ENCODE peak calls at places on chromosomes 1 and 21, in four cellular contexts. O, Z, G and P are unnamed samples. For H3K27me3, the result is how much of the 10 kb centered on the place peaks cover.

GRCh38 chr21:44933199-44933937 is 6.5 kb upstream of the SLX9 start:
- DNase-seq in O (no peak), Z (peak), G (no peak), P (no peak)

GRCh38 chr21:36082140-36082742 is 12.4 kb downstream of the CBR1 start:
- DNase-seq in O (no peak), Z (no peak), G (peak), P (no peak)

GRCh38 chr1:162954824-162955223 is 93.8 kb upstream of the CCDC190 start:
- DNase-seq in O (no peak), Z (no peak), G (peak), P (no peak)

GRCh38 chr1:231695439-231696255 is 69.1 kb downstream of the DISC1 start:
- DNase-seq in O (no peak), Z (no peak), G (peak), P (no peak)

GRCh38 chr1:24175033-24175755 is 11.9 kb downstream of the IFNLR1 start:
- DNase-seq in O (no peak), Z (no peak), G (no peak), P (no peak)

GRCh38 chr1:26996024-26996423 is 2.5 kb downstream of the TRNP1 start:
- DNase-seq in O (no peak), Z (no peak), G (peak), P (no peak)

GRCh38 chr1:108570128-108570527 is 10.2 kb downstream of the EEIG2 start:
- DNase-seq in O (no peak), Z (no peak), G (no peak), P (no peak)

GRCh38 chr1:28104866-28105467 is 16.6 kb upstream of the EYA3 start:
- DNase-seq in O (no peak), Z (no peak), G (peak), P (no peak)

GRCh38 chr1:85374160-85374559 is 90.8 kb downstream of the DDAH1 start:
- DNase-seq in O (no peak), Z (no peak), G (peak), P (peak)

GRCh38 chr1:44775930-44776748 is 799 bp downstream of the RPS8 start:
- DNase-seq in O (peak), Z (peak), G (peak), P (no peak)

GRCh38 chr1:36446780-36447179 is 3.5 kb downstream of the OSCP1 start:
- DNase-seq in O (no peak), Z (no peak), G (no peak), P (no peak)

GRCh38 chr1:43238104-43238503 is 31.7 kb upstream of the TMEM125 start:
- DNase-seq in O (no peak), Z (no peak), G (peak), P (peak)

GRCh38 chr1:221697924-221698425 is 43.9 kb downstream of the DUSP10 start:
- DNase-seq in O (no peak), Z (no peak), G (peak), P (no peak)

GRCh38 chr1:160167580-160167979 is 16.2 kb downstream of the ATP1A4 start:
- DNase-seq in O (no peak), Z (no peak), G (no peak), P (no peak)

GRCh38 chr1:198933506-198933905 is 294.7 kb downstream of the PTPRC start:
- DNase-seq in O (no peak), Z (no peak), G (no peak), P (no peak)

GRCh38 chr1:155950829-155951228 is 9.4 kb downstream of the RXFP4 start:
- DNase-seq in O (no peak), Z (peak), G (no peak), P (no peak)

GRCh38 chr21:45224189-45224938 is 63.3 kb downstream of the POFUT2 start:
- DNase-seq in O (peak), Z (peak), G (peak), P (no peak)

GRCh38 chr1:71908871-71909390 is 373.4 kb downstream of the NEGR1 start:
- DNase-seq in O (no peak), Z (no peak), G (no peak), P (no peak)

GRCh38 chr1:78540056-78540455 is 49.3 kb downstream of the PTGFR start:
- DNase-seq in O (no peak), Z (no peak), G (no peak), P (peak)

GRCh38 chr21:33848252-33848953 is 67.2 kb downstream of the ATP5PO start:
- DNase-seq in O (no peak), Z (no peak), G (no peak), P (no peak)

GRCh38 chr1:2278591-2279209 is 50.6 kb downstream of the SKI start:
- DNase-seq in O (no peak), Z (no peak), G (no peak), P (no peak)

GRCh38 chr1:44354268-44354839 is 703 bp downstream of the ERI3 start:
- DNase-seq in O (no peak), Z (no peak), G (peak), P (no peak)

GRCh38 chr1:172970186-172970585 is 80.6 kb downstream of the TNFSF18 start:
- DNase-seq in O (no peak), Z (no peak), G (no peak), P (no peak)

GRCh38 chr21:41758550-41758949 is 8.3 kb downstream of the RIPK4 start:
- DNase-seq in O (no peak), Z (peak), G (no peak), P (no peak)

GRCh38 chr21:45573452-45574035 is 31.3 kb upstream of the SLC19A1 start:
- DNase-seq in O (no peak), Z (peak), G (no peak), P (no peak)

GRCh38 chr1:159920651-159921050 is 4.7 kb downstream of the TAGLN2 start:
- DNase-seq in O (no peak), Z (no peak), G (no peak), P (no peak)

GRCh38 chr1:42971848-42972291 is 13.2 kb upstream of the SLC2A1 start:
- DNase-seq in O (no peak), Z (no peak), G (peak), P (peak)

GRCh38 chr1:220347654-220348175 is 75.5 kb upstream of the RAB3GAP2 start:
- DNase-seq in O (no peak), Z (no peak), G (no peak), P (no peak)

GRCh38 chr1:38786040-38786436 is 73.5 kb downstream of the RRAGC start:
- DNase-seq in O (no peak), Z (no peak), G (no peak), P (no peak)

DNA sequence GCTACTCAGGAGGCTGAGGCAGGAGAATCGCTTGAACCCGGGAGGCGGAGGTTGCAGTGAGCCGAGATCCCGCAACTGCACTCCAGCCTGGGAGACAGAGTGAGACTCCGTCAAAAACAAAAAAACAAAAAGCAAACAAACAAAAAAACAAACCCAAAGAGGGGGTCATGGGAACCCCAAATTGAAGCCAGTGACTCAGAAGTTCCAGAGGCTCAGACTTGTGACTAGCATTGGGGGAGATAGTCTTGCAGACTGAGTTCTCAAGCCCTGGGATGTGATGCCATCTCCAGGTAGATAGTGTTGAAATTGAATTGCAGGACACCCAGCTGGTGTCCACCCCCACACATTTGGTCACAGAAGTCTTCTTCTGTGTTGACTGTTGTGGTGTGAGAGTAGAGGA is 24.9 kb upstream of the ENO1 start:
- DNase-seq in O (no peak), Z (no peak), G (no peak), P (no peak)
- H3K27ac ChIP-seq in O (no peak), Z (peak), G (peak), P (peak)

GRCh38 chr1:116666090-116666489 is 1.4 kb downstream of the IGSF3 start:
- DNase-seq in O (no peak), Z (no peak), G (no peak), P (no peak)
- H3K4me3 ChIP-seq in O (no peak), Z (no peak), G (no peak), P (no peak)

GRCh38 chr1:10704383-10704882 is 92.0 kb downstream of the CASZ1 start:
- DNase-seq in O (no peak), Z (no peak), G (no peak), P (no peak)
- H3K27me3 ChIP-seq in O (under half), Z (under half), G (under half), P (half or more)

DNA sequence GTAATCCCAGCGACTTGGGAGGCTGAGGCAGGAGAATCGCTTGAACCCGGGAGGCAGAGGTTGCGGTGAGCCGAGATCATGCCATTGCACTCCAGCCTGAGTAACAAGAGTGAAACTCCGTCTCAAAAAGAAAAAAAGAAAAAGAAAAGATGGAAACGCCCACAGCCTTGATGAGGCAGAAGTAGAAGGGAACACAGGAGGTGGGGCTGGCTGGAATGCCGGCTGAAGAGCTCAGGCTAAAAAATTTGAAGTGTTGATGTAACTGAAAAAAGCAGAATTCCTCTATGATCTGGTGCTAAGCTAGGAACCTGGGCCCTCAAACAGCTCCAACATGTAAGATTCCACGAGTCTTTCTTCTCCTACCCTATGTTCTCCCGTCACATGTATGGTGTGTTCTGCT is 53.6 kb downstream of the SLC66A1 start:
- DNase-seq in O (no peak), Z (no peak), G (no peak), P (no peak)
- H3K27ac ChIP-seq in O (no peak), Z (no peak), G (no peak), P (no peak)

GRCh38 chr21:31878831-31879230 is 6.0 kb downstream of the HUNK start:
- DNase-seq in O (no peak), Z (no peak), G (no peak), P (no peak)
- H3K4me3 ChIP-seq in O (no peak), Z (no peak), G (no peak), P (no peak)

DNA sequence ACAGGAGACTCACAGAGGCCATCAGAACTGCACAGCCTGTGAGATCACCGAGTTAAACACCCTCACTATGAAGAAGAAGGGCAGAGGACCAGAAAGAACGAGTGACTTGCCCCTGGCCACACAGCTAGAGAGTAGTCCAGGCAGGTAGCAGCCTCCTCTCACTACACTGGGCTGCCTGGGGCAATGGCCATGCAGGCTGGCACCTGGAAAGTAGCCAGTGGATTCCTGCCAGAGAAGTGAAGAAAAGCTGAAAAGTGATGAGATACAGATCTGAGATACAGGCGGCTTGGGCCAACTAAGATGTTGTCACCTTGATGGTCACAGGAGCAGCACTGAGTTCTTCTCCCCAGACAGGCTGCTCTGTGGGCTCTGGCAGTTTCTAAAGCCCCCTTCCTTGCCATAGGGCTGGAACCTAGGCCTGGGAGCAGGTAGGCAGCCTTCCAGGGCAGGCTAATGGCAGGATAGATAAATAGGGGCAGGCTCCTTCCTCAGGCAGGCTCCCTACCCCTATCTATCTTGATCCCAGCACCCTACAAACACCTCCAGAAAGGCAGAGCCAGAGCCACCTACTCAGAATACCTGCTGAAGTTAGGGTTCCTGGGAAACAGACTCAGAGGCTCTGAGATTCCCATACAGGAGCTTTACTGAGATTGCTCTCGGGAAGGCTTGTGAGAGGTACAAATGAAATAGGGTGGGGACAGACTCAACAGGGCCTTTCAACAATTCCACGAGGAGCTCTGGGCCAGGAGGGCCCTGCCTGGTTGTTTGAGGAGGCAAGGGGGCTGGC is 106.3 kb downstream of the BEND5 start:
- DNase-seq in O (no peak), Z (no peak), G (no peak), P (no peak)
- H3K27me3 ChIP-seq in O (under half), Z (under half), G (under half), P (under half)

GRCh38 chr1:119633575-119634325 is 14.3 kb downstream of the ZNF697 start:
- DNase-seq in O (no peak), Z (no peak), G (peak), P (no peak)

GRCh38 chr1:119631086-119631432 is 17.0 kb downstream of the ZNF697 start:
- DNase-seq in O (no peak), Z (no peak), G (no peak), P (no peak)

GRCh38 chr1:119632103-119632490 is 16.0 kb downstream of the ZNF697 start:
- DNase-seq in O (no peak), Z (no peak), G (no peak), P (no peak)

GRCh38 chr1:119632836-119633235 is 15.2 kb downstream of the ZNF697 start:
- DNase-seq in O (no peak), Z (no peak), G (no peak), P (no peak)

DNA sequence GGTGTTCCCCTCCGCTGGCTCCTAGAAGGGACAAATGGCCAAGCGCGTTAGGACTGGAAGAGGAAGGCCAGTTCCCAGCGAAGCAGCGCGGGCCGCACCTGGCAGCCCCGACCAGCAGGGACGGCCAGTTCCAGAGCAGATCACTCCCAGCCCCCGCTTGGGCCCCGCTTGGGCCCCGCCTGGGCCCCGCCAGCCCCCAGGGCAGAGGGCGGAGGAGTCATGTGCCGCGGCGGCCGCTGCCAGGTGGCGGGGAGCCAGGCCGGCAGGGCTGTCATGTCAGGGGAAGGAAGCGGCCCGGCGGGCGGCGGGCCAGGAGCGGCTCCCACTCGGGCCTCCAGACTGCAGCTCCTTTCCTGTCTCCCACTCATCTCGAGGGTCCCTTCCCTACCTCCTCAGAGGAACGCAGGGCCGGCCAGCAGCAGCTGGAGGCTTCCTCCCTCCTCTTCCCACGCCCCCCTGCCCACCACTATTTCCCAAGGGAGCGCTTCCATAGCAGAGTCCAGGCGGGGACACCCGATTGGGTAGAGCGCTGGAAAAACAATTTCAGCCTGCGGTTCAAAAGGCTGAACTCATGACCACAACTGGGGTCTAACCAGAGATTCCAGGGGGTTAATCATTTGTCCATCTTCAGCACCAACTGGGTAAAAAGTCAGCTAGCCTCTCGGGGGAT is 16.5 kb downstream of the ZNF697 start:
- DNase-seq in O (no peak), Z (peak), G (peak), P (peak)
- H3K27ac ChIP-seq in O (no peak), Z (peak), G (peak), P (peak)

GRCh38 chr1:207857447-207857846 is 53.5 kb downstream of the CD34 start:
- DNase-seq in O (no peak), Z (no peak), G (no peak), P (no peak)
- H3K4me3 ChIP-seq in O (no peak), Z (no peak), G (no peak), P (no peak)

GRCh38 chr1:157819215-157819614 is 705 bp downstream of the FCRL1 start:
- DNase-seq in O (no peak), Z (no peak), G (no peak), P (no peak)

GRCh38 chr1:157819886-157820285 is at the start of gene FCRL1:
- DNase-seq in O (no peak), Z (no peak), G (no peak), P (no peak)

DNA sequence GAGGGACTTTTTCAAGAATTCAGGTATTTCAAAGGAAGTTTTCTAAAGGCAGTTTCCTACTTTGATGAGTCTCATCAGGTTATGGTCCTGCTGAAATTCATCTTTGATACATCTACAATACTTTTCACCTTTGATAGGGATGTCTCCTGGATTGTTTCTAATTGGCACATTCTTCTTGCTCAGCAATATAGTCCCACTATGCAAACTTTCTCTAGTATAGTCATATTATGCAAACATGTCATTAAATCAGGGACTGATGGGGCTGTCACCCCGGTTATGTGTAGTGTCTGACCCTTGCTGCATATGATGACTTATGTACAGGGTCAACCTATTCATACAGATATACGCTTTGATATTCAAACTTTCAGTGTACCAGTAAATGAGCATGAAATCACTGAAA is 379 bp upstream of the FCRL1 start:
- DNase-seq in O (no peak), Z (no peak), G (no peak), P (no peak)
- H3K27me3 ChIP-seq in O (under half), Z (under half), G (under half), P (under half)